ENCODE peak calls at places on chromosomes 13 and 19, in four cellular contexts. One of them, this sample, is unnamed.

GRCh38 chr13:22107549-22107948 is 436.7 kb downstream of the FGF9 start:
- DNase-seq in mammary epithelial cell: no peak
- DNase-seq in heart right ventricle: no peak
- DNase-seq in neuronal stem cell: no peak
- DNase-seq in this sample: no peak

GRCh38 chr13:64538711-64539110 is 2691.4 kb downstream of the PCDH9 start:
- DNase-seq in mammary epithelial cell: no peak
- DNase-seq in heart right ventricle: no peak
- DNase-seq in neuronal stem cell: no peak
- DNase-seq in this sample: no peak

GRCh38 chr19:20664917-20665781 is 3.8 kb upstream of the ZNF626 start:
- DNase-seq in mammary epithelial cell: no peak
- DNase-seq in heart right ventricle: peak; percentile 27
- DNase-seq in neuronal stem cell: peak; percentile 24
- DNase-seq in this sample: no peak

GRCh38 chr13:80783926-80784325 is 443.0 kb upstream of the SPRY2 start:
- DNase-seq in mammary epithelial cell: no peak
- DNase-seq in heart right ventricle: peak; percentile 6
- DNase-seq in neuronal stem cell: no peak
- DNase-seq in this sample: no peak

GRCh38 chr13:112032186-112032835 is 34.6 kb upstream of the SOX1 start:
- DNase-seq in mammary epithelial cell: peak; percentile 20
- DNase-seq in heart right ventricle: no peak
- DNase-seq in neuronal stem cell: no peak
- DNase-seq in this sample: peak; percentile 7

GRCh38 chr19:6536138-6536671 is 5.4 kb downstream of the TNFSF9 start:
- DNase-seq in mammary epithelial cell: peak; percentile 67
- DNase-seq in heart right ventricle: no peak
- DNase-seq in neuronal stem cell: no peak
- DNase-seq in this sample: peak; percentile 50

GRCh38 chr19:37933965-37934364 is 27.0 kb downstream of the SIPA1L3 start:
- DNase-seq in mammary epithelial cell: peak; percentile 41
- DNase-seq in heart right ventricle: peak; percentile 53
- DNase-seq in neuronal stem cell: no peak
- DNase-seq in this sample: peak; percentile 60

GRCh38 chr19:14683439-14683838 is 6.4 kb upstream of the ZNF333 start:
- DNase-seq in mammary epithelial cell: no peak
- DNase-seq in heart right ventricle: no peak
- DNase-seq in neuronal stem cell: no peak
- DNase-seq in this sample: no peak

GRCh38 chr13:85828094-85828684 is 29.0 kb upstream of the SLITRK6 start:
- DNase-seq in mammary epithelial cell: no peak
- DNase-seq in heart right ventricle: no peak
- DNase-seq in neuronal stem cell: no peak
- DNase-seq in this sample: no peak

GRCh38 chr13:76982051-76982450 is 9.8 kb upstream of the CLN5 start:
- DNase-seq in mammary epithelial cell: no peak
- DNase-seq in heart right ventricle: no peak
- DNase-seq in neuronal stem cell: no peak
- DNase-seq in this sample: no peak

GRCh38 chr13:97224544-97225324 is 2.6 kb downstream of the MBNL2 start:
- DNase-seq in mammary epithelial cell: peak; percentile 71
- DNase-seq in heart right ventricle: no peak
- DNase-seq in neuronal stem cell: no peak
- DNase-seq in this sample: no peak

GRCh38 chr13:49791214-49791752 is 1.2 kb downstream of the KPNA3 start:
- DNase-seq in mammary epithelial cell: peak; percentile 32
- DNase-seq in heart right ventricle: no peak
- DNase-seq in neuronal stem cell: no peak
- DNase-seq in this sample: peak; percentile 11

GRCh38 chr19:3366104-3366760 is at the start of gene NFIC:
- DNase-seq in mammary epithelial cell: peak; percentile 69
- DNase-seq in heart right ventricle: peak; percentile 83
- DNase-seq in neuronal stem cell: no peak
- DNase-seq in this sample: no peak

GRCh38 chr19:28694812-28695211 is 518.1 kb downstream of the UQCRFS1 start:
- DNase-seq in mammary epithelial cell: peak; percentile 48
- DNase-seq in heart right ventricle: no peak
- DNase-seq in neuronal stem cell: no peak
- DNase-seq in this sample: no peak

GRCh38 chr19:1360818-1361461 is 22.8 kb upstream of the NDUFS7 start:
- DNase-seq in mammary epithelial cell: peak; percentile 26
- DNase-seq in heart right ventricle: peak; percentile 62
- DNase-seq in neuronal stem cell: no peak
- DNase-seq in this sample: no peak

GRCh38 chr13:98300956-98301641 is 124.0 kb upstream of the RNF113B start:
- DNase-seq in mammary epithelial cell: peak; percentile 74
- DNase-seq in heart right ventricle: no peak
- DNase-seq in neuronal stem cell: no peak
- DNase-seq in this sample: peak; percentile 9

GRCh38 chr19:55491546-55492360 is 3.5 kb downstream of the SSC5D start:
- DNase-seq in mammary epithelial cell: no peak
- DNase-seq in heart right ventricle: no peak
- DNase-seq in neuronal stem cell: no peak
- DNase-seq in this sample: no peak

GRCh38 chr19:47726467-47726866 is 13.2 kb downstream of the EHD2 start:
- DNase-seq in mammary epithelial cell: no peak
- DNase-seq in heart right ventricle: no peak
- DNase-seq in neuronal stem cell: no peak
- DNase-seq in this sample: no peak

GRCh38 chr13:68190826-68191225 is 960.7 kb upstream of the PCDH9 start:
- DNase-seq in mammary epithelial cell: peak; percentile 78
- DNase-seq in heart right ventricle: no peak
- DNase-seq in neuronal stem cell: no peak
- DNase-seq in this sample: peak; percentile 91

GRCh38 chr13:49435992-49436391 is 7.9 kb downstream of the CAB39L start:
- DNase-seq in mammary epithelial cell: no peak
- DNase-seq in heart right ventricle: no peak
- DNase-seq in neuronal stem cell: no peak
- DNase-seq in this sample: no peak

GRCh38 chr13:107907065-107907464 is 308.3 kb downstream of the LIG4 start:
- DNase-seq in mammary epithelial cell: no peak
- DNase-seq in heart right ventricle: no peak
- DNase-seq in neuronal stem cell: no peak
- DNase-seq in this sample: no peak

GRCh38 chr19:3227054-3227626 is 2.7 kb downstream of the CELF5 start:
- DNase-seq in mammary epithelial cell: no peak
- DNase-seq in heart right ventricle: no peak
- DNase-seq in neuronal stem cell: no peak
- DNase-seq in this sample: no peak

GRCh38 chr19:1856345-1856697 is 7.1 kb downstream of the KLF16 start:
- DNase-seq in mammary epithelial cell: no peak
- DNase-seq in heart right ventricle: no peak
- DNase-seq in neuronal stem cell: no peak
- DNase-seq in this sample: no peak

GRCh38 chr19:15577184-15577771 is 37.7 kb upstream of the CYP4F8 start:
- DNase-seq in mammary epithelial cell: no peak
- DNase-seq in heart right ventricle: no peak
- DNase-seq in neuronal stem cell: no peak
- DNase-seq in this sample: no peak

GRCh38 chr19:16370671-16371391 is 46.2 kb downstream of the KLF2 start:
- DNase-seq in mammary epithelial cell: no peak
- DNase-seq in heart right ventricle: no peak
- DNase-seq in neuronal stem cell: no peak
- DNase-seq in this sample: no peak

GRCh38 chr19:15381864-15382263 is 2.3 kb upstream of the AKAP8 start:
- DNase-seq in mammary epithelial cell: no peak
- DNase-seq in heart right ventricle: no peak
- DNase-seq in neuronal stem cell: no peak
- DNase-seq in this sample: no peak

GRCh38 chr19:28130066-28130511 is 1082.9 kb downstream of the UQCRFS1 start:
- DNase-seq in mammary epithelial cell: no peak
- DNase-seq in heart right ventricle: no peak
- DNase-seq in neuronal stem cell: no peak
- DNase-seq in this sample: no peak

GRCh38 chr19:801861-802496 is 4.7 kb downstream of the PTBP1 start:
- DNase-seq in mammary epithelial cell: peak; percentile 17
- DNase-seq in heart right ventricle: peak; percentile 65
- DNase-seq in neuronal stem cell: no peak
- DNase-seq in this sample: no peak

GRCh38 chr13:98798849-98799645 is 46.6 kb upstream of the SLC15A1 start:
- DNase-seq in mammary epithelial cell: no peak
- DNase-seq in heart right ventricle: no peak
- DNase-seq in neuronal stem cell: no peak
- DNase-seq in this sample: no peak

GRCh38 chr19:14363203-14364097 is 17.8 kb upstream of the ADGRE5 start:
- DNase-seq in mammary epithelial cell: peak; percentile 54
- DNase-seq in heart right ventricle: peak; percentile 91
- DNase-seq in neuronal stem cell: peak; percentile 40
- DNase-seq in this sample: no peak

GRCh38 chr13:48299591-48299990 is 4.0 kb upstream of the RB1 start:
- DNase-seq in mammary epithelial cell: no peak
- DNase-seq in heart right ventricle: no peak
- DNase-seq in neuronal stem cell: no peak
- DNase-seq in this sample: no peak

GRCh38 chr13:20953245-20953931 is 50.8 kb upstream of the XPO4 start:
- DNase-seq in mammary epithelial cell: no peak
- DNase-seq in heart right ventricle: no peak
- DNase-seq in neuronal stem cell: no peak
- DNase-seq in this sample: no peak

GRCh38 chr13:26062853-26063444 is 11.1 kb upstream of the SHISA2 start:
- DNase-seq in mammary epithelial cell: peak; percentile 53
- DNase-seq in heart right ventricle: peak; percentile 48
- DNase-seq in neuronal stem cell: peak; percentile 45
- DNase-seq in this sample: peak; percentile 15

GRCh38 chr19:6590458-6591319 is at the start of gene CD70:
- DNase-seq in mammary epithelial cell: peak; percentile 66
- DNase-seq in heart right ventricle: no peak
- DNase-seq in neuronal stem cell: peak; percentile 44
- DNase-seq in this sample: no peak

GRCh38 chr19:42188665-42189064 is 28.8 kb downstream of the DEDD2 start:
- DNase-seq in mammary epithelial cell: no peak
- DNase-seq in heart right ventricle: no peak
- DNase-seq in neuronal stem cell: no peak
- DNase-seq in this sample: no peak

GRCh38 chr19:50207730-50208129 is 4.3 kb downstream of the MYH14 start:
- DNase-seq in mammary epithelial cell: no peak
- DNase-seq in heart right ventricle: no peak
- DNase-seq in neuronal stem cell: no peak
- DNase-seq in this sample: no peak

GRCh38 chr19:50204811-50205675 is 1.6 kb downstream of the MYH14 start:
- DNase-seq in mammary epithelial cell: no peak
- DNase-seq in heart right ventricle: peak; percentile 46
- DNase-seq in neuronal stem cell: peak; percentile 72
- DNase-seq in this sample: no peak

GRCh38 chr19:50204081-50204428 is 633 bp downstream of the MYH14 start:
- DNase-seq in mammary epithelial cell: no peak
- DNase-seq in heart right ventricle: no peak
- DNase-seq in neuronal stem cell: no peak
- DNase-seq in this sample: no peak

GRCh38 chr19:50205681-50206138 is 2.3 kb downstream of the MYH14 start:
- DNase-seq in mammary epithelial cell: no peak
- DNase-seq in heart right ventricle: no peak
- DNase-seq in neuronal stem cell: no peak
- DNase-seq in this sample: no peak

DNA sequence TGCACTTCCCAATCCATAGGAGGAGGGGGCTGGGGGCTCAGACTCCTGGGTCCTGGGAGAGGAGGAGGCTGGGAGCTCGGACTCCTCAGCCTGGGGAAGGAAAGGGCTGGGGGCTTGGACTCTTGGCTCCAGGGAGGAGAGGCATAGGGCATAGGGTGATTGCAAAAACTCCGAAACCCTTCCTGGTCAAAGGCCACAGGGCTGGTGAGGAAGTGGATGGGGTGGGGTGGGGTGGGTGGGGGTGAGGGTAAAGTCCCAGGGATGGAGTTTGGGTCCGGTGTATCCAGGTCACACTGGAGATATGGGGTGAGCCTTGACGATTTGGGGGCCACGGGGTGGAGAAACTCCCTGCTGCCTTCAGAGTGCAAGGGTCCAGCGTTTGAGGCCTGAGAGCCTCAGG is 2.8 kb downstream of the MYH14 start:
- DNase-seq in mammary epithelial cell: no peak
- DNase-seq in heart right ventricle: no peak
- DNase-seq in neuronal stem cell: no peak
- DNase-seq in this sample: no peak
- H3K27me3 ChIP-seq in mammary epithelial cell: no peaks in the 10 kb centered on the region
- H3K27me3 ChIP-seq in heart right ventricle: peaks cover 49% of the 10 kb centered on the region
- H3K27me3 ChIP-seq in neuronal stem cell: peaks cover 5% of the 10 kb centered on the region
- H3K27me3 ChIP-seq in this sample: peaks cover 39% of the 10 kb centered on the region

GRCh38 chr19:54155694-54156093 is 3.8 kb downstream of the LENG1 start:
- DNase-seq in mammary epithelial cell: no peak
- DNase-seq in heart right ventricle: no peak
- DNase-seq in neuronal stem cell: no peak
- DNase-seq in this sample: no peak

GRCh38 chr19:54156953-54157352 is 2.6 kb downstream of the LENG1 start:
- DNase-seq in mammary epithelial cell: no peak
- DNase-seq in heart right ventricle: no peak
- DNase-seq in neuronal stem cell: no peak
- DNase-seq in this sample: no peak

GRCh38 chr19:54154603-54155345 is 4.7 kb downstream of the LENG1 start:
- DNase-seq in mammary epithelial cell: no peak
- DNase-seq in heart right ventricle: no peak
- DNase-seq in neuronal stem cell: no peak
- DNase-seq in this sample: no peak

GRCh38 chr19:54158812-54159351 is 639 bp downstream of the LENG1 start:
- DNase-seq in mammary epithelial cell: peak; percentile 31
- DNase-seq in heart right ventricle: no peak
- DNase-seq in neuronal stem cell: no peak
- DNase-seq in this sample: peak; percentile 29

DNA sequence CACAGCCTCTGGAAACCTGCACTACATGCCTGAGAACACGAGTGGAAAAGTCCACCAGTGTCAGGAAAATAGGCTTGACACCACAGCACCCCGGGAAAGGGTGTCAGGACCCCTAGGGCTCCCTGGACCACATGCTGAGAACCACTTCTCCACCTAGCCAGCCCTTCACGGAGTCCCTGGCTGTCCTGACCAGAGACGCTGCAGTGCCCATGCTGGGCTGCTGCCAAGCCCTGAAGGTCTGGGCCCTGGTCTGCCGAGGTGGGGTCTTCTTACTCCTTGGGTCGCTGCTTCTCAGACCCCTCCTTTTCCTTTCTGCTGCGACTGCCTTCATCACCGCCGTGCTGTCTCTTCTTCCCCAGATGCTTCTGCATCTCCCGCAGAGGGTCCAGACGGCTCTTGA is 3.0 kb downstream of the LENG1 start:
- DNase-seq in mammary epithelial cell: no peak
- DNase-seq in heart right ventricle: no peak
- DNase-seq in neuronal stem cell: no peak
- DNase-seq in this sample: no peak
- H3K4me1 ChIP-seq in mammary epithelial cell: peaks cover 19% of the 10 kb centered on the region
- H3K4me1 ChIP-seq in heart right ventricle: peaks cover 20% of the 10 kb centered on the region
- H3K4me1 ChIP-seq in neuronal stem cell: peaks cover 12% of the 10 kb centered on the region
- H3K4me1 ChIP-seq in this sample: no peaks in the 10 kb centered on the region

GRCh38 chr19:35860818-35861639 is 4.3 kb downstream of the KIRREL2 start:
- DNase-seq in mammary epithelial cell: no peak
- DNase-seq in heart right ventricle: no peak
- DNase-seq in neuronal stem cell: peak; percentile 95
- DNase-seq in this sample: no peak
- H3K27me3 ChIP-seq in mammary epithelial cell: peaks cover 12% of the 10 kb centered on the region
- H3K27me3 ChIP-seq in heart right ventricle: peaks cover 80% of the 10 kb centered on the region
- H3K27me3 ChIP-seq in neuronal stem cell: peaks cover 34% of the 10 kb centered on the region
- H3K27me3 ChIP-seq in this sample: peaks cover 68% of the 10 kb centered on the region

GRCh38 chr13:110322828-110323171 is 15.7 kb downstream of the COL4A2 start:
- DNase-seq in mammary epithelial cell: no peak
- DNase-seq in heart right ventricle: no peak
- DNase-seq in neuronal stem cell: no peak
- DNase-seq in this sample: no peak
- H3K4me1 ChIP-seq in mammary epithelial cell: peaks cover 17% of the 10 kb centered on the region
- H3K4me1 ChIP-seq in heart right ventricle: peaks cover 93% of the 10 kb centered on the region
- H3K4me1 ChIP-seq in neuronal stem cell: peaks cover 2% of the 10 kb centered on the region
- H3K4me1 ChIP-seq in this sample: peaks cover 26% of the 10 kb centered on the region

This sample was measured in foreskin keratinocyte.